ENCODE peak calls at places on chromosomes 13 and 19, in five cellular contexts. M is tibial nerve, A is ovary, R is upper lobe of left lung, Y is colonic mucosa. Q is an unnamed sample.

GRCh38 chr19:5637971-5638370 is 15.1 kb downstream of the SAFB start:
- DNase-seq in M (no peak), A (no peak), R (no peak), Y (no peak), Q (no peak)

GRCh38 chr19:17325881-17326594 is 8.6 kb downstream of the ANO8 start:
- DNase-seq in M (peak), A (no peak), R (no peak), Y (no peak), Q (peak)

GRCh38 chr19:34661357-34661756 is 15.6 kb downstream of the SCGB2B2 start:
- DNase-seq in M (no peak), A (no peak), R (peak), Y (no peak), Q (no peak)

GRCh38 chr13:113476811-113477210 is 13.7 kb downstream of the DCUN1D2 start:
- DNase-seq in M (no peak), A (no peak), R (no peak), Y (no peak), Q (no peak)

GRCh38 chr19:20423381-20424207 is 142.0 kb downstream of the ZNF737 start:
- DNase-seq in M (peak), A (peak), R (peak), Y (peak), Q (peak)

GRCh38 chr13:113058129-113058987 is 47.2 kb upstream of the F7 start:
- DNase-seq in M (no peak), A (no peak), R (no peak), Y (no peak), Q (no peak)

GRCh38 chr13:26914624-26915023 is 154.0 kb upstream of the GPR12 start:
- DNase-seq in M (no peak), A (no peak), R (no peak), Y (no peak), Q (no peak)

GRCh38 chr19:5947435-5947834 is 30.5 kb downstream of the RANBP3 start:
- DNase-seq in M (peak), A (no peak), R (peak), Y (no peak), Q (peak)

GRCh38 chr13:103898481-103898880 is 832.3 kb upstream of the SLC10A2 start:
- DNase-seq in M (no peak), A (no peak), R (no peak), Y (no peak), Q (no peak)

GRCh38 chr19:56076413-56076998 is 44.6 kb downstream of the ZNF787 start:
- DNase-seq in M (peak), A (peak), R (peak), Y (peak), Q (no peak)

GRCh38 chr13:31175847-31176536 is 14.3 kb upstream of the HSPH1 start:
- DNase-seq in M (no peak), A (no peak), R (no peak), Y (no peak), Q (no peak)

GRCh38 chr19:46756544-46756888 is 10.3 kb upstream of the STRN4 start:
- DNase-seq in M (no peak), A (no peak), R (no peak), Y (no peak), Q (no peak)

GRCh38 chr13:109155301-109155761 is 525.9 kb downstream of the MYO16 start:
- DNase-seq in M (no peak), A (no peak), R (peak), Y (no peak), Q (no peak)

GRCh38 chr19:30224689-30225606 is 147.2 kb upstream of the ZNF536 start:
- DNase-seq in M (no peak), A (no peak), R (no peak), Y (no peak), Q (no peak)

GRCh38 chr13:97953376-97953970 is at the start of gene IPO5:
- DNase-seq in M (no peak), A (no peak), R (no peak), Y (no peak), Q (no peak)

GRCh38 chr13:40812724-40813445 is 23.5 kb downstream of the SLC25A15 start:
- DNase-seq in M (no peak), A (no peak), R (no peak), Y (no peak), Q (no peak)

GRCh38 chr13:46562152-46562551 is 9.2 kb downstream of the LRCH1 start:
- DNase-seq in M (no peak), A (no peak), R (no peak), Y (no peak), Q (no peak)

GRCh38 chr19:4669723-4670480 is at the start of gene MYDGF:
- DNase-seq in M (peak), A (peak), R (peak), Y (peak), Q (peak)

GRCh38 chr13:113153810-113154748 is 4.4 kb upstream of the PROZ start:
- DNase-seq in M (peak), A (peak), R (peak), Y (peak), Q (peak)

DNA sequence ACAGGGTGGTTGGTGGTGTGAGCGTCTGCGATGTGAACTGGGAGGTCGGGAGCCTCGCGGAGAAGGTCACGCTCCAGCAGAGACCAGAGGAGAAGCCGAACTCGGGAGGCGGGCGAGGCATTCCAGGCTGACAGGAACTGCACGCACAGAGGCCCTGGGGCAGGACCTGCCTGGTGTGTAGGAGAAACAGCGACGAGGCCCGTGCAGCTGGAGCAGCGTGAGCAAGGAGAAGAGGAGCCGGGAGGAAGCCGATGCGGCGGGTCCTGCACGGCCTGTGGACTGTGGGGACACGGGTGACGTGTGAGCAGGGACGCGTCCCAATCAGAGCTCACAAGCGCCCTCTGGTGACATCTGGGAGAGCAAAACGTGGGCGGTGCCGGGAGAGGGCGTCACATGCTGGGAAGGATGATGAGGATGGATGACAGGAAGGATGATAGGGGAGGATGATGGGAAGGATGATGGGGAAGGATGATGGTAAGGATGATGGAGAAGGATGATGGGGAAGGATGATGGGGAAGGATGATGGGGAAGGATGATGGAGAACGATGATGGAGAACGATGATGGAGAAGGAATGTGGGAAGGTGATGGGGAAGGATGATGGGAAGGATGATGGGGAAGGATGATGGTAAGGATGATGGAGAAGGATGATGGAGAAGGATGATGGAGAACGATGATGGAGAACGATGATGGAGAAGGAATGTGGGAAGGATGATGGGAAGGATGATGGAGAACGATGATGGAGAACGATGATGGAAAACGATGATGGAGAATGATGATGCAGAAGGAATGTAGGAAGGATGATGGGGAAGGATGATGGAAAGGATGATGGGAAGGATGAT is 16.1 kb upstream of the MADCAM1 start:
- DNase-seq in M (peak), A (peak), R (peak), Y (peak), Q (peak)
- H3K4me3 ChIP-seq in M (no peak), A (no peak), R (peak), Y (no peak), Q (no peak)

GRCh38 chr13:102327119-102327617 is 74.7 kb downstream of the FGF14 start:
- DNase-seq in M (no peak), A (no peak), R (no peak), Y (no peak), Q (no peak)
- TF ChIP-seq CTCF in M (no peak), A (no peak), R (no peak), Y (no peak), Q (no peak)

GRCh38 chr19:44746946-44747738 is 1.4 kb upstream of the BCL3 start:
- DNase-seq in M (peak), A (peak), R (peak), Y (peak), Q (peak)

GRCh38 chr19:44747739-44748425 is 626 bp upstream of the BCL3 start:
- DNase-seq in M (peak), A (peak), R (peak), Y (peak), Q (peak)

GRCh38 chr19:44746616-44746945 is 1.9 kb upstream of the BCL3 start:
- DNase-seq in M (no peak), A (peak), R (no peak), Y (peak), Q (no peak)

GRCh38 chr19:44745887-44746600 is 2.5 kb upstream of the BCL3 start:
- DNase-seq in M (no peak), A (no peak), R (no peak), Y (peak), Q (no peak)

GRCh38 chr19:44745386-44745831 is 3.1 kb upstream of the BCL3 start:
- DNase-seq in M (peak), A (peak), R (peak), Y (peak), Q (no peak)
- H3K4me3 ChIP-seq in M (no peak), A (no peak), R (no peak), Y (no peak), Q (no peak)

GRCh38 chr13:96229356-96229755 is 139.4 kb downstream of the HS6ST3 start:
- DNase-seq in M (no peak), A (no peak), R (no peak), Y (no peak), Q (no peak)
- TF ChIP-seq CTCF in M (no peak), A (no peak), R (peak), Y (no peak), Q (no peak)

DNA sequence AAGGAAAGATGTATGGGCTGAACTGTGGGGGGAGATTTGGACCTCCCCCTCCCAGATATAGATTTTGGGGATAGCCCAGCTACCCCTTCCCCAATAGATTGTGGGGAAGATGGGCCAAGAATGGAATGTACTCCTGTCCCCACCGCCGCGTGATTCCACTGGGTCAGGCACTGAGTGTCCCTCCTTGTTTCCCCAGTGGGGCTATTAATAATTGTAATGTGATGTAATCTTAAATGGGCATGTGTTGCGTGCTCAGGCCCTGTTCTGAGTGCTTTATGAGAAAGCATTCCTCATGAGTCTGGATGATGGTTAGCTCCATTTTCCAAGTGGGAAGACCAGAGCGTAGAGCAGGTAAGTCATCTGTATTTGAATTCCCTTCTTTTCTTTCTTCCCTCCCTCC is 1.4 kb downstream of the PSMD8 start:
- DNase-seq in M (no peak), A (no peak), R (no peak), Y (no peak), Q (no peak)
- H3K4me3 ChIP-seq in M (peak), A (peak), R (peak), Y (peak), Q (peak)

GRCh38 chr19:28727133-28727834 is 485.7 kb downstream of the UQCRFS1 start:
- DNase-seq in M (no peak), A (no peak), R (no peak), Y (no peak), Q (no peak)
- TF ChIP-seq CTCF in M (no peak), A (no peak), R (no peak), Y (no peak), Q (no peak)

DNA sequence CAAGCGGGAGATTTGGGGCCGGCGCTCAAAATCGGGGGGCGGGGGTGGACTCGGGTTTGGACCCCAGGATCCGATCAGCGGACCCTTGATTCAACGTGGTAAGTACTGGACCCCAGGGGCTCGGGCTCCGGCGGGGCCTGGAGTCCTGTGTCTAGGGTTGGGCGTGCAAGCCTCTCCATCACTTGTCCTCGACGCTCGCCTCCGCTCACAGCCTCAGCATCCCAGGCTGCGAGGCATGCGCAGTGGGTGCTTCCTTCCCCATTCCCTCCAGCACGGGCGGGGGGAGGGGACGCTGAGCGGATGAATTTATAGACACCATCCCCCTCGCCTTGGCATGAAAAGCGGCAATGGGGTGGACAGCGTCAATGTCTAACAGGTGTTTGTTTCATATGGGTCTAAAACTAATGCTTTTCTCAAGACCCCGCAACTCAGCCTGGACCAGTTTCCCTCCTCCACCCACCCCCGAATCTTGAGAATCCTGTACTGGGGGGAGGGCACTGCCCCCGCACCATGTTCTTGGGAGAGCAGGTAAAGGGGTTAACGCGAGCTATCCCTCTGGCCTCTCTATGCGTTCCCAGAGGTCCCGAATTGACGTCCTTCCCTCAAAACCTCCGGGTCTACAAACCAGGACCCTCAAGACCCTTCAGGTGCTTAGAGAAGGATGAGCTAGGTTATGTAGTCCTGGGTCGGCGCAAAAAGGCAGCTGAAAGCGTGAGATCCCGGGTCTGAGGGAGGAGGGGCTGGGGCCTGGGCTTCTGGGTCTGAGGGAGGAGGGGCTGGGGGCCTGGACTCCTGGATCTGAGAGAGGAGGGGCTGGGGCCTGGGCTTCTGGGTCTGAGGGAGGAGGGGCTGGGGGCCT is 556 bp downstream of the CPT1C start:
- DNase-seq in M (no peak), A (peak), R (no peak), Y (peak), Q (no peak)
- H3K4me3 ChIP-seq in M (peak), A (peak), R (peak), Y (peak), Q (peak)

Q was measured in ascending aorta.